ENCODE peak calls at places on chromosomes 11 and 22, in ten cellular contexts. S is activated CD4-positive, CD25-positive, alpha-beta regulatory T cell; V is iris pigment epithelial cell; B is Karpas-422; C is prostate gland; X is CD4-positive, alpha-beta T cell; A is NCI-H1048; M is occipital lobe; J is RWPE2; Q is central memory CD8-positive, alpha-beta T cell. D is an unnamed sample.

GRCh38 chr11:117458275-117459120 is 130.8 kb downstream of the CEP164 start:
- DNase-seq in S (no peak), V (no peak), B (no peak), C (no peak), X (no peak), A (no peak), M (no peak), J (no peak), Q (no peak), D (no peak)

GRCh38 chr11:124297921-124298320 is 15.8 kb downstream of the OR8D1 start:
- DNase-seq in S (no peak), V (no peak), B (no peak), C (no peak), X (no peak), A (no peak), M (no peak), J (no peak), Q (no peak), D (no peak)

GRCh38 chr11:65927904-65928397 is 8.7 kb downstream of the DRAP1 start:
- DNase-seq in S (peak; percentile 61), V (peak; percentile 31), B (peak; percentile 68), C (no peak), X (peak; percentile 72), A (no peak), M (no peak), J (no peak), Q (peak; percentile 68), D (peak; percentile 36)

GRCh38 chr11:107783121-107783520 is 71.3 kb upstream of the SLN start:
- DNase-seq in S (no peak), V (no peak), B (no peak), C (no peak), X (no peak), A (no peak), M (no peak), J (no peak), Q (no peak), D (no peak)

GRCh38 chr22:46968848-46969247 is 206.4 kb downstream of the TBC1D22A start:
- DNase-seq in S (no peak), V (no peak), B (no peak), C (no peak), X (no peak), A (no peak), M (no peak), J (no peak), Q (no peak), D (no peak)

GRCh38 chr22:26162961-26163360 is 6.3 kb upstream of the SEZ6L start:
- DNase-seq in S (no peak), V (no peak), B (no peak), C (no peak), X (no peak), A (no peak), M (no peak), J (no peak), Q (no peak), D (no peak)

GRCh38 chr22:30236875-30237274 is 9.7 kb downstream of the LIF start:
- DNase-seq in S (no peak), V (no peak), B (no peak), C (no peak), X (no peak), A (no peak), M (no peak), J (no peak), Q (no peak), D (no peak)

GRCh38 chr22:36055376-36056310 is 27.0 kb upstream of the RBFOX2 start:
- DNase-seq in S (no peak), V (peak; percentile 25), B (no peak), C (no peak), X (no peak), A (no peak), M (no peak), J (no peak), Q (no peak), D (no peak)

GRCh38 chr11:108793611-108794010 is 128.7 kb downstream of the DDX10 start:
- DNase-seq in S (no peak), V (no peak), B (no peak), C (no peak), X (no peak), A (no peak), M (no peak), J (no peak), Q (no peak), D (no peak)

GRCh38 chr22:37305873-37306272 is 23.6 kb downstream of the CYTH4 start:
- DNase-seq in S (no peak), V (no peak), B (no peak), C (no peak), X (no peak), A (no peak), M (no peak), J (no peak), Q (no peak), D (no peak)

GRCh38 chr11:35953081-35953480 is 9.2 kb downstream of the LDLRAD3 start:
- DNase-seq in S (no peak), V (no peak), B (no peak), C (peak; percentile 87), X (no peak), A (no peak), M (peak; percentile 43), J (no peak), Q (no peak), D (no peak)

GRCh38 chr11:73784080-73784634 is 3.5 kb upstream of the MRPL48 start:
- DNase-seq in S (no peak), V (no peak), B (no peak), C (no peak), X (no peak), A (no peak), M (no peak), J (no peak), Q (no peak), D (no peak)

GRCh38 chr11:15707971-15708370 is 593.2 kb downstream of the INSC start:
- DNase-seq in S (no peak), V (peak; percentile 1), B (no peak), C (peak; percentile 81), X (no peak), A (no peak), M (no peak), J (no peak), Q (no peak), D (peak; percentile 90)

GRCh38 chr11:119334173-119334930 is at the start of gene RNF26:
- DNase-seq in S (peak; percentile 83), V (peak; percentile 98), B (peak; percentile 95), C (peak; percentile 97), X (peak; percentile 93), A (peak; percentile 96), M (peak; percentile 93), J (peak; percentile 93), Q (peak; percentile 91), D (peak; percentile 90)

GRCh38 chr11:31799036-31799793 is 11.9 kb downstream of the PAX6 start:
- DNase-seq in S (no peak), V (no peak), B (no peak), C (no peak), X (no peak), A (no peak), M (no peak), J (no peak), Q (peak; percentile 9), D (no peak)

GRCh38 chr11:105054723-105055492 is 9.8 kb upstream of the CARD16 start:
- DNase-seq in S (no peak), V (no peak), B (no peak), C (no peak), X (no peak), A (no peak), M (no peak), J (no peak), Q (no peak), D (no peak)

GRCh38 chr11:2077061-2077802 is 62.0 kb downstream of the IGF2 start:
- DNase-seq in S (no peak), V (peak; percentile 87), B (no peak), C (no peak), X (no peak), A (no peak), M (no peak), J (no peak), Q (no peak), D (no peak)

GRCh38 chr22:39900306-39901227 is at the start of gene GRAP2:
- DNase-seq in S (peak; percentile 27), V (no peak), B (no peak), C (no peak), X (peak; percentile 65), A (no peak), M (no peak), J (no peak), Q (peak; percentile 80), D (no peak)

GRCh38 chr11:103257360-103257759 is 148.1 kb downstream of the DYNC2H1 start:
- DNase-seq in S (no peak), V (peak; percentile 39), B (peak; percentile 68), C (no peak), X (no peak), A (no peak), M (no peak), J (no peak), Q (no peak), D (no peak)

GRCh38 chr11:94504689-94505293 is 7.5 kb upstream of the C11orf97 start:
- DNase-seq in S (no peak), V (peak; percentile 72), B (peak; percentile 95), C (no peak), X (no peak), A (no peak), M (no peak), J (no peak), Q (no peak), D (no peak)

GRCh38 chr11:36622431-36623136 is 24.5 kb upstream of the RAG2 start:
- DNase-seq in S (no peak), V (peak; percentile 33), B (peak; percentile 70), C (no peak), X (no peak), A (no peak), M (no peak), J (no peak), Q (no peak), D (no peak)

GRCh38 chr11:10208045-10208674 is 85.9 kb downstream of the SBF2 start:
- DNase-seq in S (no peak), V (peak; percentile 49), B (peak; percentile 76), C (no peak), X (no peak), A (no peak), M (no peak), J (no peak), Q (no peak), D (no peak)

GRCh38 chr11:1773131-1773510 is 9.4 kb upstream of the CTSD start:
- DNase-seq in S (no peak), V (no peak), B (no peak), C (no peak), X (no peak), A (no peak), M (no peak), J (peak; percentile 34), Q (no peak), D (no peak)

GRCh38 chr11:46337626-46338345 is 9.5 kb upstream of the DGKZ start:
- DNase-seq in S (no peak), V (no peak), B (no peak), C (no peak), X (no peak), A (no peak), M (no peak), J (no peak), Q (no peak), D (no peak)

GRCh38 chr22:37991738-37992442 is 7.5 kb upstream of the SOX10 start:
- DNase-seq in S (no peak), V (no peak), B (no peak), C (no peak), X (no peak), A (no peak), M (no peak), J (no peak), Q (no peak), D (no peak)

GRCh38 chr11:78542007-78542406 is 32.7 kb downstream of the NARS2 start:
- DNase-seq in S (no peak), V (peak; percentile 70), B (no peak), C (no peak), X (no peak), A (no peak), M (no peak), J (no peak), Q (no peak), D (no peak)

GRCh38 chr22:49508561-49508960 is 319.1 kb downstream of the BRD1 start:
- DNase-seq in S (no peak), V (no peak), B (no peak), C (no peak), X (no peak), A (no peak), M (no peak), J (no peak), Q (no peak), D (no peak)

GRCh38 chr22:32502346-32502745 is 27.7 kb downstream of the FBXO7 start:
- DNase-seq in S (no peak), V (no peak), B (no peak), C (no peak), X (no peak), A (no peak), M (no peak), J (no peak), Q (no peak), D (no peak)